ENCODE peak calls at places on chromosome 10, in six cellular contexts. B, D, G, P, W and R are unnamed samples. For H3K4me1, the result is how much of the 10 kb centered on the place peaks cover.

GRCh38 chr10:119673271-119673670 is 22.1 kb downstream of the BAG3 start:
- DNase-seq in B (no peak), P (no peak), W (no peak), D (no peak), G (no peak), R (no peak)

GRCh38 chr10:1183033-1183396 is 126.8 kb downstream of the WDR37 start:
- DNase-seq in W (no peak), G (no peak), B (no peak), P (no peak), D (no peak), R (no peak)

GRCh38 chr10:98916751-98917150 is 318.9 kb downstream of the HPSE2 start:
- DNase-seq in G (no peak), B (no peak), P (no peak), D (no peak), W (peak), R (no peak)

GRCh38 chr10:9296206-9296605 is 1241.7 kb downstream of the GATA3 start:
- DNase-seq in G (no peak), D (no peak), W (no peak), B (no peak), P (peak), R (no peak)

GRCh38 chr10:74824184-74825032 is 2.0 kb upstream of the KAT6B start:
- DNase-seq in P (peak), B (no peak), G (no peak), D (no peak), W (peak), R (no peak)

GRCh38 chr10:37960738-37961137 is 15.7 kb downstream of the ZNF25 start:
- DNase-seq in B (no peak), G (no peak), W (no peak), D (no peak), P (no peak), R (no peak)

GRCh38 chr10:34670101-34670500 is 145.0 kb downstream of the PARD3 start:
- DNase-seq in B (no peak), D (no peak), P (no peak), G (no peak), W (peak), R (no peak)

GRCh38 chr10:96366508-96366907 is 7.7 kb upstream of the OPALIN start:
- DNase-seq in P (no peak), W (no peak), B (no peak), G (no peak), D (no peak), R (no peak)

GRCh38 chr10:115861864-115862263 is 411.1 kb downstream of the GFRA1 start:
- DNase-seq in B (peak), G (no peak), W (no peak), D (no peak), P (peak), R (peak)

GRCh38 chr10:69972951-69973350 is 79.7 kb upstream of the MACROH2A2 start:
- DNase-seq in W (no peak), B (no peak), D (no peak), P (peak), G (no peak), R (no peak)

GRCh38 chr10:55146032-55146431 is 345.0 kb upstream of the PCDH15 start:
- DNase-seq in D (no peak), W (no peak), B (no peak), G (no peak), P (peak), R (peak)

DNA sequence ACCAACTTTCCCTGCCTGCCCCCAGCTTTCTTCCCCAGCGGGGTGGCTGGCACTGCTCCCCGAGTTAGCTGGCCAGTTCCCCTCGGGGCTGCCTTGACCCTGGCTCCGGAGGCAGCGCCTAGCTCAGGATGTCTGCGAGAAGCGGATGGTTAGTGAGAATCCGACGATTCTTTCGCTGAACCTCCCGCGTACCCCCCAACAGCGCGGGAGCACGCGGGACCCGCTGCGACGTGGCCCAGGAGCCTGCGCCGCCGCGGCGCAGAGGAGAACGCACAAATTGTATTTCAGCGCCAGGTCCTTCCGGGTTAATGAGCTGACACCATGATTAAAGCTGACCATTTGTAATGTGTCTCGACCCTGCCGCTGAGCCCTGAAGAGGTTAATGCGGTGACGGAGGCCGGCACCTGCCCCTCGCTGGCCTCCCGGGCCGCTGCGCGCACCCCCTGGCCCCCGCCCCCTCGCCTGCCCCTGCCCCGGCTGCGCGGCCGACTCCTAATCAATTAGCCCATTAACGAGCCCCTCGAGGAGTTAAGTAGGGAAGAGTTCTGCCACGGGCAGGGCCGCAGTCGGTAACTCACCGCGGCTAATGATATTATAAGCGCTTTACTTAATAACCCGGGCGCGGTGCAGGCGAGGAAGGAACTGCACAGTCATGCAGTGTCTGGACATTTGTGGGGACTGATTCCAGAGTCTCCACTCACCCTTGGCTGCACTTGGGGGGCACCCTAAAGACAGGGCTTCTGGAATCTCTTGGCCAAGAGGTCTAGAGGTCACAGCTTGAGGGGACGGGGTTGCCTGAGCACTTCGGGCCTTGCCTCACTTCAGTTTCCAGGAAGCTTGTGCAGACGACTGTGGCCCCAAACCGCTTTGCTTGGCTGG is 1.7 kb upstream of the HMX2 start:
- DNase-seq in D (no peak), B (no peak), P (peak), G (no peak), W (peak), R (no peak)
- H3K4me1 ChIP-seq in D (half or more), B (under half), P (under half), G (half or more), W (half or more), R (under half)

GRCh38 chr10:118264252-118264651 is 77.9 kb downstream of the FAM204A start:
- DNase-seq in B (no peak), G (no peak), W (no peak), P (no peak), D (no peak), R (no peak)
- H3K4me1 ChIP-seq in B (under half), G (under half), W (under half), P (under half), D (under half), R (under half)

GRCh38 chr10:102678842-102679289 is 34.6 kb downstream of the TRIM8 start:
- DNase-seq in B (peak), D (peak), G (peak), P (peak), W (peak), R (peak)
- H3K4me1 ChIP-seq in B (under half), D (under half), G (half or more), P (under half), W (under half), R (under half)

GRCh38 chr10:62046522-62047239 is 145.2 kb downstream of the ARID5B start:
- DNase-seq in P (peak), D (no peak), G (no peak), B (no peak), W (no peak), R (peak)
- H3K4me1 ChIP-seq in P (half or more), D (under half), G (half or more), B (half or more), W (half or more), R (half or more)

DNA sequence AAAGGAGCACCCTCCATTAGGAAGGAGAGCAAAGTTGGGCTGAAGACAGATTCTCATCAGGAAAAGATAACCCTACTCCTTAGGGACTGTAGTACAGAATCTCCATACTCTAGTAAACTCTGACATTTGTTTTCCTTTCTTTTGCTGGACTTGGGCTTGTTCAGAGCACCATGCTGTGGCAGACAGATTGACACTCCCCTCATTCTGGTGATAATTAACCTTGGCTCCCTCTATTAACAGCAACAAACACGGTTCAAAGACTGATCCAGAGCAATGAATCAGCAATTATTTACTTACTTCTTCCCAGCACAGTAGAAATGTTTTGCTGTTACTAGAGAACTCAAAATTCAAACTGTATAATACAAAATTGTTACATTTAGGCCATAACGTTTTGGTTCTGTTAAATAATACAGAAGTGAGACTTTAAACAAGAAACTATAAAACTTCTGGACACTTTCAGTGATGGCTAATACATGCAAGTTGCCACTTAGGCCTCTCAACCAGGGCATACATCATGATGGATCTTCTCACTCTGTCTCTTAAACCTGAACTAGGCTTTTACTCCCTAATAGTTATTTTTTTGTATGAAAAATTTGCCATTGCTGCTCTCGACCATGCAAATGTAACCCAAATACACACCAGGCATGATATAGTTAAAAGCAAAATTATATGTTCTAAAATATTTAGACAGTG is 639.0 kb downstream of the IPMK start:
- DNase-seq in P (no peak), W (peak), B (peak), G (no peak), D (no peak), R (no peak)
- H3K4me1 ChIP-seq in P (under half), W (under half), B (under half), G (under half), D (under half), R (under half)

GRCh38 chr10:46091834-46092522 is 45.9 kb upstream of the MSMB start:
- DNase-seq in W (no peak), D (no peak), P (no peak), B (no peak), G (no peak), R (no peak)
- H3K4me1 ChIP-seq in W (under half), D (under half), P (under half), B (under half), G (under half), R (under half)

DNA sequence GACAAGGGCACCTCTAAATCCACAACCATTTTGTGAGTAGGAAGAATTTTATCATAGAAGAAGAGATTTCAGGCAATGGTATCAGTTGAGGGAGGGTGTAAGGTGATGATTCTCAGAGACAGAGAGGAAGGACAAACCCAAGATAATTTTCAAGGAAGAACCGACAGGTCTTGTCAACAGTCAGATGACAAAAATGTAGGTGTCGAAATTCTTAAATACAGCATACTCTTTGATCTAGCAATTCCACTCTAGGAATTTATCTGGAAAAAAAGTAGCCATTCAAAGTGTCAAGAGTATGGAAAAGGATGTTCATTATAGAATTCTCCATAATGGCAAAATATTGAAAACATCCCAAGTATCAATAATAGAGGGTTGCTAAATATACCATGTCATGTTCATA is 14.2 kb upstream of the PDLIM1 start:
- DNase-seq in B (no peak), W (no peak), P (no peak), G (no peak), D (no peak), R (no peak)
- H3K4me1 ChIP-seq in B (half or more), W (under half), P (under half), G (under half), D (under half), R (under half)

GRCh38 chr10:125162181-125162906 is 2.0 kb upstream of the CTBP2 start:
- DNase-seq in D (no peak), G (no peak), W (peak), P (no peak), B (no peak), R (no peak)
- H3K4me1 ChIP-seq in D (under half), G (under half), W (under half), P (under half), B (under half), R (under half)

DNA sequence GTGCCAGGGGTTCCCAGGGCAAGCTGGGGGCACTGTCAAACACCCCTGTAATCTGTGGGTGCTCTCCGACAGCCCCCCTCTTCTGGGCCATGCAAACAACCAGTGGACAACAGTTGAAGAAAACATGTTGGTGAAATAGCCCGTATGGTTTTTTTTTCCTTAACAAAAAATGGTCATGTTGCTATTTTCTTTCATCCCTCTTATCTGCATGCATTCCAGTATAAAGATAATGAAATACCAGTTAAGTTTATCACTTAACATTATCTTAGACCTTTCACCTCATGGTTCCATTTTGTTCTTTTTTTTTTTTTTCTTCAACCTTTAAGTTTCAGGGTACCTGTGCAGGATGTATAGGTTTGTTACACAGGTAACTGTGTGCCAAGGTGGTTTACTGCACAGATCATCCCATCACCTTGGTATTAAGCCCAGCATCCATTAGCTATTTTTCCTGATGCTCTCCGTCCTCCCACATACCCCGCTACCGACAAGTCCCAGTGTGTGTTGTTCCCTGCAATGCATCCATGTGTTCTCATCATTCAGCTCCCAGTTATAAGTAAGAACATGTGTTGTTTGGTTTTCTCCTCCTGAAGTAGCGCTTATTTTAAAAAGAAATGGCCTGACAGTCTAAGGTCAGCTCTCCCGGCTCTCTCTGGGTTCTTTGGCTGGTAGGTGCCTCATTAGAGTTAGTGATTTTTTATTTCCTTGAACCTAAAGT is 110.1 kb downstream of the NRP1 start:
- DNase-seq in B (no peak), P (no peak), W (no peak), D (no peak), G (no peak), R (no peak)
- H3K4me1 ChIP-seq in B (under half), P (under half), W (under half), D (under half), G (under half), R (under half)

GRCh38 chr10:66929375-66929774 is 3.5 kb downstream of the LRRTM3 start:
- DNase-seq in P (no peak), B (no peak), G (no peak), D (no peak), W (no peak), R (no peak)

GRCh38 chr10:66926841-66927240 is 1.0 kb downstream of the LRRTM3 start:
- DNase-seq in P (no peak), D (no peak), B (no peak), G (no peak), W (no peak), R (no peak)

GRCh38 chr10:66928791-66929190 is 3.0 kb downstream of the LRRTM3 start:
- DNase-seq in P (no peak), B (no peak), G (no peak), W (no peak), D (no peak), R (no peak)

GRCh38 chr10:66927271-66927950 is 1.6 kb downstream of the LRRTM3 start:
- DNase-seq in W (no peak), D (no peak), B (no peak), P (no peak), G (no peak), R (no peak)

GRCh38 chr10:66928000-66928770 is 2.3 kb downstream of the LRRTM3 start:
- DNase-seq in P (peak), W (peak), B (no peak), G (no peak), D (no peak), R (no peak)
- H3K4me1 ChIP-seq in P (under half), W (under half), B (under half), G (under half), D (under half), R (under half)